ENCODE peak calls at places on chromosome 7, in nine cellular contexts. A is HCT116; N is CD8-positive, alpha-beta T cell; D is HepG2; K is esophagus squamous epithelium; O is body of pancreas; V is breast epithelium; J is upper lobe of left lung; Q is transverse colon. T is an unnamed sample.
A peak's percentile ranks its signal among the peaks of the same experiment; 100 is the strongest.

GRCh38 chr7:118153551-118154177 is 30.3 kb upstream of the LSM8 start:
- DNase-seq in D (peak; percentile 23), N (no peak), V (no peak), O (peak; percentile 23), J (no peak), Q (peak; percentile 12), K (no peak), A (peak; percentile 28), T (no peak)

GRCh38 chr7:32676249-32676941 is 181.1 kb downstream of the AVL9 start:
- DNase-seq in V (no peak), D (no peak), N (no peak), A (no peak), J (no peak), K (no peak), Q (no peak), O (no peak), T (no peak)

GRCh38 chr7:51647931-51648351 is 331.3 kb upstream of the COBL start:
- DNase-seq in D (peak; percentile 49), V (peak; percentile 84), K (no peak), O (peak; percentile 21), J (no peak), Q (peak; percentile 69), A (no peak), N (no peak), T (no peak)

GRCh38 chr7:50921114-50921513 is 138.4 kb upstream of the GRB10 start:
- DNase-seq in D (no peak), J (no peak), A (no peak), O (peak; percentile 65), V (no peak), Q (no peak), N (no peak), K (no peak), T (no peak)

GRCh38 chr7:154463794-154464193 is 411.6 kb downstream of the DPP6 start:
- DNase-seq in D (no peak), Q (no peak), V (no peak), J (no peak), K (no peak), N (no peak), O (no peak), A (no peak), T (no peak)

GRCh38 chr7:100890640-100891521 is 1.4 kb upstream of the UFSP1 start:
- DNase-seq in J (no peak), K (no peak), V (no peak), D (no peak), A (no peak), Q (no peak), N (no peak), O (no peak), T (no peak)

GRCh38 chr7:75961194-75961593 is 33.2 kb downstream of the TMEM120A start:
- DNase-seq in K (no peak), Q (no peak), A (no peak), O (no peak), D (no peak), J (no peak), V (no peak), N (no peak), T (no peak)

GRCh38 chr7:24728503-24729364 is 28.5 kb downstream of the GSDME start:
- DNase-seq in K (no peak), J (no peak), O (no peak), A (no peak), V (peak; percentile 14), Q (no peak), N (no peak), D (no peak), T (no peak)

GRCh38 chr7:114864278-114864677 is 57.6 kb upstream of the MDFIC start:
- DNase-seq in N (no peak), J (no peak), V (no peak), O (no peak), D (no peak), K (no peak), A (no peak), Q (no peak), T (no peak)

GRCh38 chr7:77797734-77798393 is 370 bp downstream of the TMEM60 start:
- DNase-seq in Q (peak; percentile 47), D (no peak), K (no peak), O (peak; percentile 30), A (no peak), J (peak; percentile 46), V (no peak), N (no peak), T (no peak)

GRCh38 chr7:12706900-12707536 is 19.6 kb downstream of the ARL4A start:
- DNase-seq in A (no peak), N (no peak), K (no peak), D (no peak), O (no peak), Q (no peak), V (no peak), J (no peak), T (no peak)

DNA sequence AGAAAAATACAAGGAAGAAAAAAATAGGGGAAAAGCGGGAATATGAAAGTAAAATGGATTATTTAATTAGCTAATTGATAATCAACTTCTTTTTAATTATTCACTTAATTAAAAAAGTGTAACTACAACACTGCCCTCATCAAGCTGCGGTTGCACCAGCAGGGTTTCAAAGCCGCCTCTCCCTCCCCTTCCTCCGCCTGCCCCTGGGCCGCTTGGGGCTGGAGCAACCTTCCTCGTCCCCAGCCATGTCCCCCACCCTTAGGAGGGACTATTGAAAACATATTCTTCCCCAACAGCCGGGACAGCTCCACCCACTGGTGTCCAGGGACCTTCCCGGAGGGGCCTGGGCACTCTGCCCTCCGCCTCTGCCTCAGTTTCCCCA is 15.4 kb downstream of the UNCX start:
- DNase-seq in O (no peak), Q (no peak), N (no peak), A (no peak), V (no peak), D (no peak), K (no peak), J (no peak), T (no peak)
- H3K4me3 ChIP-seq in O (no peak overlapping the region), Q (no peak overlapping the region), N (no peak overlapping the region), A (no peak overlapping the region), V (no peak overlapping the region), D (no peak overlapping the region), K (no peak overlapping the region), J (no peak overlapping the region), T (no peak overlapping the region)

GRCh38 chr7:40502359-40502758 is 367.6 kb downstream of the SUGCT start:
- DNase-seq in J (no peak), N (no peak), V (no peak), D (no peak), K (no peak), O (no peak), A (no peak), Q (no peak), T (no peak)
- H3K36me3 ChIP-seq in J (no peaks in the 10 kb centered on the region), N (no peaks in the 10 kb centered on the region), V (no peaks in the 10 kb centered on the region), D (no peaks in the 10 kb centered on the region), K (no peaks in the 10 kb centered on the region), O (no peaks in the 10 kb centered on the region), A (no peaks in the 10 kb centered on the region), Q (no peaks in the 10 kb centered on the region), T (no peaks in the 10 kb centered on the region)

DNA sequence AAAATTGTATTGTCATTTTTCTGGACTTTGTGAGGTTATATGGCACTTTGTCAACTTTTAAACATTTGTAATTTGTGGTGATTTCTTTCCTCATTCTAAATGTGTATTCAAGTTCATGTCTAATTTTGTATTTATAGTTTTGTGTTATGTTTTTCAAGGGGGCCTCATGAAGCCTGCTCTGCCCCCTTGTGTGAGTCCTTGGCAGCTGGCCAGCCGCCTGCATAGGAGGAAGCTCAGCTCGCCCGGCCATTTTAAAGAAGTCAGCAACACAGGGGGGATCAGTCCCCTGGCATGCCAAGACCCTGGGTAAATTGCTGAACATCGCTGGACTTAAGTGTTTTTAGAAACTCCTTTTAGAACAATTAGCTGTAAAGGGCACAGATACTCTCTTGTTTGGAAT is 122.9 kb downstream of the ANLN start:
- DNase-seq in O (no peak), A (no peak), J (no peak), N (no peak), K (no peak), Q (no peak), D (no peak), V (no peak), T (no peak)
- TF ChIP-seq CTCF in O (no peak), A (no peak), J (no peak), N (no peak), K (no peak), Q (no peak), D (no peak), V (no peak), T (no peak)

GRCh38 chr7:44885394-44886317 is at the start of gene PURB:
- DNase-seq in A (peak; percentile 84), N (peak; percentile 97), Q (peak; percentile 96), K (peak; percentile 63), V (peak; percentile 92), J (peak; percentile 92), O (peak; percentile 95), D (peak; percentile 86), T (peak; percentile 81)

GRCh38 chr7:44881610-44882009 is 3.7 kb downstream of the PURB start:
- DNase-seq in D (no peak), V (no peak), A (no peak), N (no peak), O (no peak), K (no peak), J (no peak), Q (no peak), T (no peak)

GRCh38 chr7:44884553-44885393 is 557 bp downstream of the PURB start:
- DNase-seq in O (peak; percentile 52), V (peak; percentile 26), K (no peak), A (no peak), J (peak; percentile 46), D (no peak), N (peak; percentile 34), Q (peak; percentile 59), T (no peak)

GRCh38 chr7:44882899-44883298 is 2.4 kb downstream of the PURB start:
- DNase-seq in K (no peak), V (no peak), J (no peak), D (no peak), O (no peak), A (no peak), Q (no peak), N (no peak), T (no peak)

DNA sequence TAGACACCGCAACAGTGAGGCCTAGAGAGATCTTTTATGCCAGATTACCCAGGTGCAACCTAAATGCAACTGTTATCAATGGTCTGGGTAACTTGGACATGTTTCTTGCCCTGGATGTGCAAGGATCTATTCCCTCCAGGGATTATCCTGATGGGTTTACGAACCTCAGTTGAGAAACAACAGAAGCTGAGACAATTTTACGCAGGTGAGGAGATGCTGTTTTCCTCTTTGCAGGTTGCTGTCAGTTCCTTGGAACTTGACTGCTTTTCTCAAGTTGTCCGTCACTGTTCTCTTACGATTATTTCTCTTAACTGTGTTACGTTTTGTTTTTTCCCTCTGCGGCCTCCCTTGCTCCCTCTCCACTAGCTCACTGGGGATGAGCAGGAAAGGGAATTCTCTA is 1.4 kb downstream of the PURB start:
- DNase-seq in Q (no peak), N (no peak), A (no peak), K (no peak), O (no peak), J (no peak), V (no peak), D (no peak), T (no peak)
- H3K4me3 ChIP-seq in Q (peak overlapping the region; percentile 95), N (peak overlapping the region; percentile 58), A (peak overlapping the region; percentile 73), K (peak overlapping the region; percentile 96), O (no peak overlapping the region), J (peak overlapping the region; percentile 64), V (peak overlapping the region; percentile 96), D (peak overlapping the region; percentile 96), T (peak overlapping the region; percentile 72)